ENCODE peak calls at places on chromosome 4, in five cellular contexts. One of them, this sample, is unnamed.
A peak's percentile ranks its signal among the peaks of the same experiment; 100 is the strongest.

GRCh38 chr4:16967722-16968121 is 69.3 kb upstream of the LDB2 start:
- DNase-seq in stomach: peak; percentile 28
- DNase-seq in GM23248: peak; percentile 60
- DNase-seq in CD8-positive, alpha-beta T cell: no peak
- DNase-seq in cardiac muscle cell: peak; percentile 25
- DNase-seq in this sample: no peak

GRCh38 chr4:180669637-180670036 is 1573.6 kb upstream of the TENM3 start:
- DNase-seq in stomach: no peak
- DNase-seq in GM23248: no peak
- DNase-seq in CD8-positive, alpha-beta T cell: no peak
- DNase-seq in cardiac muscle cell: no peak
- DNase-seq in this sample: no peak

GRCh38 chr4:185112104-185112503 is 31.0 kb upstream of the SLC25A4 start:
- DNase-seq in stomach: peak; percentile 58
- DNase-seq in GM23248: peak; percentile 92
- DNase-seq in CD8-positive, alpha-beta T cell: no peak
- DNase-seq in cardiac muscle cell: peak; percentile 97
- DNase-seq in this sample: no peak

GRCh38 chr4:176945314-176945713 is 152.6 kb upstream of the VEGFC start:
- DNase-seq in stomach: no peak
- DNase-seq in GM23248: no peak
- DNase-seq in CD8-positive, alpha-beta T cell: no peak
- DNase-seq in cardiac muscle cell: peak; percentile 48
- DNase-seq in this sample: no peak

GRCh38 chr4:114200026-114200425 is 220.6 kb upstream of the ARSJ start:
- DNase-seq in stomach: peak; percentile 63
- DNase-seq in GM23248: no peak
- DNase-seq in CD8-positive, alpha-beta T cell: no peak
- DNase-seq in cardiac muscle cell: no peak
- DNase-seq in this sample: no peak

GRCh38 chr4:127782025-127782274 is 172 bp upstream of the HSPA4L start:
- DNase-seq in stomach: peak; percentile 87
- DNase-seq in GM23248: peak; percentile 95
- DNase-seq in CD8-positive, alpha-beta T cell: peak; percentile 1
- DNase-seq in cardiac muscle cell: peak; percentile 90
- DNase-seq in this sample: no peak

GRCh38 chr4:55397024-55397520 is 1.3 kb downstream of the TMEM165 start:
- DNase-seq in stomach: no peak
- DNase-seq in GM23248: peak; percentile 71
- DNase-seq in CD8-positive, alpha-beta T cell: no peak
- DNase-seq in cardiac muscle cell: peak; percentile 67
- DNase-seq in this sample: no peak

GRCh38 chr4:126807132-126807531 is 825.6 kb upstream of the INTU start:
- DNase-seq in stomach: no peak
- DNase-seq in GM23248: peak; percentile 42
- DNase-seq in CD8-positive, alpha-beta T cell: no peak
- DNase-seq in cardiac muscle cell: no peak
- DNase-seq in this sample: no peak

GRCh38 chr4:76198411-76199237 is 15.0 kb downstream of the SCARB2 start:
- DNase-seq in stomach: peak; percentile 54
- DNase-seq in GM23248: peak; percentile 87
- DNase-seq in CD8-positive, alpha-beta T cell: no peak
- DNase-seq in cardiac muscle cell: peak; percentile 91
- DNase-seq in this sample: no peak

GRCh38 chr4:6674500-6675149 is 19.1 kb upstream of the S100P start:
- DNase-seq in stomach: peak; percentile 58
- DNase-seq in GM23248: peak; percentile 36
- DNase-seq in CD8-positive, alpha-beta T cell: peak; percentile 58
- DNase-seq in cardiac muscle cell: peak; percentile 27
- DNase-seq in this sample: peak; percentile 58

GRCh38 chr4:123495530-123495929 is 98.9 kb downstream of the SPRY1 start:
- DNase-seq in stomach: no peak
- DNase-seq in GM23248: peak; percentile 12
- DNase-seq in CD8-positive, alpha-beta T cell: no peak
- DNase-seq in cardiac muscle cell: peak; percentile 27
- DNase-seq in this sample: no peak

GRCh38 chr4:156568041-156568440 is 403.6 kb downstream of the PDGFC start:
- DNase-seq in stomach: no peak
- DNase-seq in GM23248: peak; percentile 18
- DNase-seq in CD8-positive, alpha-beta T cell: no peak
- DNase-seq in cardiac muscle cell: no peak
- DNase-seq in this sample: no peak

GRCh38 chr4:66465111-66465510 is 794.8 kb upstream of the EPHA5 start:
- DNase-seq in stomach: no peak
- DNase-seq in GM23248: no peak
- DNase-seq in CD8-positive, alpha-beta T cell: no peak
- DNase-seq in cardiac muscle cell: no peak
- DNase-seq in this sample: no peak

GRCh38 chr4:101790521-101791188 is at the start of gene BANK1:
- DNase-seq in stomach: peak; percentile 62
- DNase-seq in GM23248: no peak
- DNase-seq in CD8-positive, alpha-beta T cell: peak; percentile 3
- DNase-seq in cardiac muscle cell: peak; percentile 54
- DNase-seq in this sample: no peak

GRCh38 chr4:128565565-128566186 is 243.8 kb upstream of the JADE1 start:
- DNase-seq in stomach: peak; percentile 74
- DNase-seq in GM23248: peak; percentile 21
- DNase-seq in CD8-positive, alpha-beta T cell: no peak
- DNase-seq in cardiac muscle cell: peak; percentile 67
- DNase-seq in this sample: no peak

GRCh38 chr4:80532674-80533333 is 197.3 kb downstream of the CFAP299 start:
- DNase-seq in stomach: no peak
- DNase-seq in GM23248: no peak
- DNase-seq in CD8-positive, alpha-beta T cell: no peak
- DNase-seq in cardiac muscle cell: no peak
- DNase-seq in this sample: no peak

GRCh38 chr4:13244342-13244905 is 239.7 kb downstream of the RAB28 start:
- DNase-seq in stomach: no peak
- DNase-seq in GM23248: no peak
- DNase-seq in CD8-positive, alpha-beta T cell: no peak
- DNase-seq in cardiac muscle cell: no peak
- DNase-seq in this sample: no peak

GRCh38 chr4:23700197-23700596 is 189.7 kb downstream of the PPARGC1A start:
- DNase-seq in stomach: no peak
- DNase-seq in GM23248: no peak
- DNase-seq in CD8-positive, alpha-beta T cell: no peak
- DNase-seq in cardiac muscle cell: no peak
- DNase-seq in this sample: no peak

GRCh38 chr4:23697722-23698121 is 192.1 kb downstream of the PPARGC1A start:
- DNase-seq in stomach: no peak
- DNase-seq in GM23248: no peak
- DNase-seq in CD8-positive, alpha-beta T cell: no peak
- DNase-seq in cardiac muscle cell: no peak
- DNase-seq in this sample: no peak

DNA sequence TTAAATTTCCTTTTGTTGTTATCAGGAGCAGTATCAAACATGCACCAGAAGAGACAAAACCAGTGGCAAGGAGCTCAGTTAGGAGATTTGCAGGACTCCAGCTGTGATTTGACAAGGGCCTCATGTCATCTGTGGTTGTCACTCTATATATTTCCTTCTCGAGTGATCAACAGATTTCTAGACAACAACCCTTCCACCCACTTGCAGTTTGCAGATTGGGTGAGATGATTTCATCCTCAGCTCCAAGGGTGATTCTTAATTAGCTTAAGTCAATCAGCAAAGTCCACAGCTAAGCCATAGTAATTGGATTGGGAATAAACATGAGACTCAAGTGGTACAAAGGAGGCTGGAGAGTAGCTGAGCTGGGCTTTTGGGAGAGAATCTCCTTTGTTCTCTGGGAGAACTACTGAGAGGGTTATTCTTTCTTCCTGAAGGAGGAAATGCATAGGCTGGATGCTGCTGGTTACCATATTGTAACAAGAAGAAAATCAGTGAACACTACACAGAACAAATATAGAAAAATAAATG is 192.8 kb downstream of the PPARGC1A start:
- DNase-seq in stomach: no peak
- DNase-seq in GM23248: no peak
- DNase-seq in CD8-positive, alpha-beta T cell: no peak
- DNase-seq in cardiac muscle cell: no peak
- DNase-seq in this sample: no peak
- H3K9me3 ChIP-seq in stomach: no peaks in the 10 kb centered on the region
- H3K9me3 ChIP-seq in GM23248: no peaks in the 10 kb centered on the region
- H3K9me3 ChIP-seq in CD8-positive, alpha-beta T cell: no peaks in the 10 kb centered on the region
- H3K9me3 ChIP-seq in cardiac muscle cell: no peaks in the 10 kb centered on the region
- H3K9me3 ChIP-seq in this sample: no peaks in the 10 kb centered on the region

GRCh38 chr4:190019023-190019858 is 7.8 kb downstream of the FRG2 start:
- DNase-seq in stomach: no peak
- DNase-seq in GM23248: peak; percentile 15
- DNase-seq in CD8-positive, alpha-beta T cell: no peak
- DNase-seq in cardiac muscle cell: no peak
- DNase-seq in this sample: no peak

GRCh38 chr4:190016369-190017289 is 10.4 kb downstream of the FRG2 start:
- DNase-seq in stomach: no peak
- DNase-seq in GM23248: no peak
- DNase-seq in CD8-positive, alpha-beta T cell: no peak
- DNase-seq in cardiac muscle cell: no peak
- DNase-seq in this sample: no peak

GRCh38 chr4:190018201-190018920 is 8.7 kb downstream of the FRG2 start:
- DNase-seq in stomach: no peak
- DNase-seq in GM23248: no peak
- DNase-seq in CD8-positive, alpha-beta T cell: no peak
- DNase-seq in cardiac muscle cell: no peak
- DNase-seq in this sample: no peak

GRCh38 chr4:190015538-190016368 is 11.3 kb downstream of the FRG2 start:
- DNase-seq in stomach: no peak
- DNase-seq in GM23248: peak; percentile 9
- DNase-seq in CD8-positive, alpha-beta T cell: no peak
- DNase-seq in cardiac muscle cell: no peak
- DNase-seq in this sample: no peak

GRCh38 chr4:190017357-190018200 is 9.5 kb downstream of the FRG2 start:
- DNase-seq in stomach: no peak
- DNase-seq in GM23248: peak; percentile 21
- DNase-seq in CD8-positive, alpha-beta T cell: no peak
- DNase-seq in cardiac muscle cell: no peak
- DNase-seq in this sample: no peak
- H3K27me3 ChIP-seq in stomach: peaks cover 22% of the 10 kb centered on the region
- H3K27me3 ChIP-seq in GM23248: peaks cover 60% of the 10 kb centered on the region
- H3K27me3 ChIP-seq in CD8-positive, alpha-beta T cell: peaks cover 11% of the 10 kb centered on the region
- H3K27me3 ChIP-seq in cardiac muscle cell: peaks cover 97% of the 10 kb centered on the region
- H3K27me3 ChIP-seq in this sample: peaks cover 20% of the 10 kb centered on the region

GRCh38 chr4:169008478-169008877 is 1.6 kb downstream of the CBR4 start:
- DNase-seq in stomach: no peak
- DNase-seq in GM23248: no peak
- DNase-seq in CD8-positive, alpha-beta T cell: no peak
- DNase-seq in cardiac muscle cell: no peak
- DNase-seq in this sample: no peak

GRCh38 chr4:169012049-169012448 is 2.0 kb upstream of the CBR4 start:
- DNase-seq in stomach: no peak
- DNase-seq in GM23248: no peak
- DNase-seq in CD8-positive, alpha-beta T cell: no peak
- DNase-seq in cardiac muscle cell: no peak
- DNase-seq in this sample: no peak

GRCh38 chr4:169013396-169013795 is 3.3 kb upstream of the CBR4 start:
- DNase-seq in stomach: no peak
- DNase-seq in GM23248: no peak
- DNase-seq in CD8-positive, alpha-beta T cell: no peak
- DNase-seq in cardiac muscle cell: no peak
- DNase-seq in this sample: no peak

GRCh38 chr4:169010125-169011023 is at the start of gene CBR4:
- DNase-seq in stomach: peak; percentile 98
- DNase-seq in GM23248: peak; percentile 99
- DNase-seq in CD8-positive, alpha-beta T cell: peak; percentile 94
- DNase-seq in cardiac muscle cell: peak; percentile 99
- DNase-seq in this sample: peak; percentile 94

GRCh38 chr4:169009281-169010124 is 552 bp downstream of the CBR4 start:
- DNase-seq in stomach: peak; percentile 63
- DNase-seq in GM23248: peak; percentile 82
- DNase-seq in CD8-positive, alpha-beta T cell: peak; percentile 49
- DNase-seq in cardiac muscle cell: peak; percentile 68
- DNase-seq in this sample: peak; percentile 38
- H3K9me3 ChIP-seq in stomach: no peaks in the 10 kb centered on the region
- H3K9me3 ChIP-seq in GM23248: no peaks in the 10 kb centered on the region
- H3K9me3 ChIP-seq in CD8-positive, alpha-beta T cell: no peaks in the 10 kb centered on the region
- H3K9me3 ChIP-seq in cardiac muscle cell: no peaks in the 10 kb centered on the region
- H3K9me3 ChIP-seq in this sample: no peaks in the 10 kb centered on the region

DNA sequence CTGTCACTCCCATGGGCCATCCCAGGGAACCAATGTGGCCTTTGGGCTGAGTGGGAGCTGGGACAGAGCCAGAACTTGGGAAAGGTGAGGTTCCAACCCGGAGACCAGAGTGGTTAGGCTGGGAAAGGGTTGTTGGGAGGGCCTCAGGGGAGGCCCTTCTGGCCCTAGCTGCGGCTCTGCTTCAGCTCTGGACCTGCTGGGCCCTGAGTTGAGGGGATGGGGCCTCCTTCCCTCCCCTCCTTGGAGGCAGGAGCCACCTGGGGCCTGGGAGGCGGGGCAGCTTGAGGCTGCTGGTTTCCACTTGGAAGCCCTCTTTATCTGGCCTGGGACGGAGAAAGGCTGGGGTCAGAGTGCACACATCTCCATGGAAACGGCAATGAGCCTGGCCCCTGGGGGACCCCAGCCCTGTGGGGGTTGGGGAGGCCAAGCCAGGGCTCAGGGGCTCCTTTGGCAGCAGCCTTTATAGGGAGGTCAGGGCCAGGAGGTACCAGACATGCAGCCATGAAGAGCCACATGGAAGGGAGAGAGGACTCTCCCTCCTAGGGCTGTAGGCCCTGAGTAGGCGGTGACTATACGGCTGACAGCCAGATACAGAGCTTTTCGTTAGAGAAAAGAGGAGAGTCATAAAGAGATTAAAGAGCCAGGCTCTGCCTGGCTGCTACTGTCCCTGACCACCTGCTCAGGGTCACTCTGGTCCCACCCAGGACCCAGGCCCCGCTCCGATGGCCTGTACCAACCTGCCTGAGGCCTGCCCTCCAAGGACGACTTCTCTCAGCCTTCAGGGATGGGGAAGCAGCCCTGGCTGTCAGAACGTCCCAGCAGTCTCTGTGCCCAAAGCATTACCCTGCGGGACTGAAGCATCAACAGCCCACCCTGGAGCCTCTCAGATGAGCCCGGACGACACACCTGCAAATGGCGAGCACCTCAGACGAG is 6.9 kb upstream of the NSD2 start:
- DNase-seq in stomach: no peak
- DNase-seq in GM23248: no peak
- DNase-seq in CD8-positive, alpha-beta T cell: no peak
- DNase-seq in cardiac muscle cell: no peak
- DNase-seq in this sample: no peak
- H3K27me3 ChIP-seq in stomach: no peaks in the 10 kb centered on the region
- H3K27me3 ChIP-seq in GM23248: no peaks in the 10 kb centered on the region
- H3K27me3 ChIP-seq in CD8-positive, alpha-beta T cell: no peaks in the 10 kb centered on the region
- H3K27me3 ChIP-seq in cardiac muscle cell: peaks cover 20% of the 10 kb centered on the region
- H3K27me3 ChIP-seq in this sample: no peaks in the 10 kb centered on the region